ENCODE peak calls at places on chromosomes 5 and 9, in nine cellular contexts. M is ovary, J is right lobe of liver, Z is HCT116, U is sigmoid colon, V is uterus, P is HepG2, O is tibial nerve, W is heart left ventricle. I is an unnamed sample.

GRCh38 chr5:17069995-17070405 is 133.9 kb upstream of the MYO10 start:
- DNase-seq in V (no peak), Z (peak; percentile 10), U (no peak), J (no peak), M (peak; percentile 46), W (no peak), P (no peak), O (no peak), I (no peak)

GRCh38 chr5:148834689-148835088 is 8.3 kb downstream of the ADRB2 start:
- DNase-seq in O (no peak), U (no peak), Z (no peak), M (no peak), J (no peak), W (no peak), P (no peak), V (no peak), I (no peak)

GRCh38 chr5:98786178-98786853 is 12.9 kb downstream of the RGMB start:
- DNase-seq in V (no peak), O (no peak), P (no peak), U (no peak), J (no peak), M (no peak), W (no peak), Z (no peak), I (no peak)

GRCh38 chr5:113693621-113694130 is 180.2 kb downstream of the YTHDC2 start:
- DNase-seq in V (no peak), J (no peak), Z (no peak), O (no peak), M (no peak), U (no peak), W (no peak), P (no peak), I (no peak)

GRCh38 chr9:37035472-37036236 is 1.6 kb upstream of the PAX5 start:
- DNase-seq in W (no peak), Z (no peak), O (no peak), P (no peak), M (no peak), V (no peak), U (no peak), J (no peak), I (no peak)

GRCh38 chr9:89079421-89079820 is 88.2 kb downstream of the S1PR3 start:
- DNase-seq in M (no peak), W (no peak), Z (no peak), U (peak; percentile 45), V (no peak), O (no peak), J (no peak), P (no peak), I (no peak)

GRCh38 chr9:135338546-135338945 is 141.0 kb upstream of the PPP1R26 start:
- DNase-seq in M (no peak), Z (no peak), V (peak; percentile 6), O (no peak), J (no peak), W (no peak), P (no peak), U (peak; percentile 50), I (no peak)

GRCh38 chr5:75885849-75886596 is 168.8 kb upstream of the POC5 start:
- DNase-seq in U (no peak), O (no peak), P (no peak), J (no peak), V (no peak), Z (no peak), W (no peak), M (no peak), I (peak; percentile 77)

GRCh38 chr5:126982926-126983873 is 47.2 kb downstream of the MARCHF3 start:
- DNase-seq in J (no peak), V (no peak), M (no peak), P (no peak), O (no peak), W (no peak), U (no peak), Z (no peak), I (no peak)

GRCh38 chr9:76687861-76688374 is 76.3 kb upstream of the PCA3 start:
- DNase-seq in J (no peak), V (no peak), O (no peak), U (no peak), P (no peak), Z (peak; percentile 8), M (no peak), W (no peak), I (peak; percentile 89)

GRCh38 chr9:109351032-109351431 is 30.2 kb upstream of the EPB41L4B start:
- DNase-seq in J (no peak), U (no peak), O (no peak), V (no peak), M (no peak), W (no peak), Z (no peak), P (no peak), I (no peak)

GRCh38 chr5:181161534-181162175 is 14.3 kb downstream of the OR2V2 start:
- DNase-seq in O (no peak), P (no peak), Z (no peak), V (no peak), W (no peak), U (no peak), J (no peak), M (peak; percentile 34), I (no peak)

DNA sequence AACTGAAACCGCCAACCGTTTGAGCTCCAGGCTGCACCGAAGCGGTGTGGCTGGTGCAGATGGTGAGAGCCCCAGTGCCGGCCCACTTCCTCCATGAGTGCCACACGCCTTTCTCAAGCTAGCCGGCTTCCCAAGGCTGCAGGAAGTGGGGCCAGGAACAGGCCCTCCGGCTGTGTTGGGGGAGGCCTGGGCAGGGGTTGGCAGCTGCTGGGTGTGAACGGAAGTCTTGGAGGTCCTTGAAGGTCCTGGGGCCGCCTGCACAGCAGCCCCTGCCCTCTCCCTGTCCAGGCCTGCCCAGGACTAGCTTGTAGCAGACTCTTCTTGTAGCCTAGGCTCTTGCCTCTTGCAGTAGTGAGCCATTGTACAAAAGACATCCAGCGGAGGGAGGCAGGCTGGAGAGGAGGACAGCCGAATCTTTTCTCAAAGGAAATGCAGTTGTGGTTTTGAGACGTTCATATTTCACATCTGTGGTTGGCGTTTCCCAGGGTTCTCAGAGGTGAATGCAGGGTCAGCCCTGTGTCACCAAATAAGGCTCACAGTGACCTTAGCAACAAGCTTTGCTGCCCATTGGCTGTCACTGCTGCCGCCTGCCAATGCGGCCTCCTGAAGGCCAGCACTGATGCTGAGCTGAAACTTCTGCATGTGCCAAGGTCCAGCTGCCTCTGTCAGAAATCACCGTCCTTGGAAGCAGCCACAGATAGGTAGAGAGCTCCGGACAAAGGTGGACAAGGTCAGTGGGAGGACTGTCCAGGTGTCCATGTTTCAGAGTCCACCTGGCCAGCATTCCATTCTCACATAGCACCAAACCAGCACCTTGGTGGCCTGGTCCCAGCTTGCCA is 23.9 kb downstream of the IRF1 start:
- DNase-seq in W (peak; percentile 85), O (no peak), J (peak; percentile 66), U (peak; percentile 66), V (no peak), Z (no peak), M (no peak), P (peak; percentile 61), I (no peak)
- TF ChIP-seq POLR2A in W (no peak), O (no peak), J (no peak), U (no peak), V (no peak), Z (no peak), M (no peak), P (no peak), I (no peak)

GRCh38 chr5:3380689-3381088 is 214.9 kb upstream of the IRX1 start:
- DNase-seq in J (no peak), V (no peak), Z (no peak), O (no peak), W (no peak), P (no peak), M (no peak), U (no peak), I (peak; percentile 81)
- H3K9me3 ChIP-seq in J (no peaks in the 10 kb centered on the region), V (no peaks in the 10 kb centered on the region), Z (peaks cover 24% of the 10 kb centered on the region), O (no peaks in the 10 kb centered on the region), W (no peaks in the 10 kb centered on the region), P (no peaks in the 10 kb centered on the region), M (no peaks in the 10 kb centered on the region), U (no peaks in the 10 kb centered on the region), I (no peaks in the 10 kb centered on the region)

DNA sequence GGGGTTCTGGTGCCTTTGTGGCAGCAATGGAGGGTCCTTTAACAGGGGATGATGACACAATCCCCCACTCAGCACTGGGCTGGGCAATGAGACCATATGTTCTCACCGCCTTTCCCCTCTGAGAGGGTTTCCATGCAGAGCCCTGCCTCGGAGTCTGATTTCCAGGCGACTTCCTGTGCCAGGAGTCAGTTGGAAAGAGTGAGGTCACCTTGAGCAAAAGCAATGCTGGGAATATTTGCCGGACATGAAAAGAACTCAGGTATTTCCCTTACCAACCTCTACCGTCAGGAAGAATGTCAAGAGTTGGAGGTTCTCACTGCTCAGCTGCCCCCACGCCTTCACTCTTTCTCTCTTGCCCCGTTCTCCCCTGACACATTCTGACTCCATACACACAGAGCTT is 284.2 kb upstream of the IRX1 start:
- DNase-seq in M (no peak), O (no peak), W (no peak), Z (no peak), J (no peak), P (no peak), U (no peak), V (no peak), I (no peak)
- H3K27me3 ChIP-seq in M (no peaks in the 10 kb centered on the region), O (no peaks in the 10 kb centered on the region), W (no peaks in the 10 kb centered on the region), Z (no peaks in the 10 kb centered on the region), J (no peaks in the 10 kb centered on the region), P (no peaks in the 10 kb centered on the region), U (no peaks in the 10 kb centered on the region), V (no peaks in the 10 kb centered on the region), I (no peaks in the 10 kb centered on the region)

GRCh38 chr9:12819436-12820185 is 44.8 kb downstream of the LURAP1L start:
- DNase-seq in U (no peak), M (no peak), P (peak; percentile 53), Z (peak; percentile 28), V (no peak), J (no peak), O (no peak), W (no peak), I (no peak)

GRCh38 chr9:12816656-12817101 is 41.9 kb downstream of the LURAP1L start:
- DNase-seq in U (no peak), P (peak; percentile 75), O (no peak), M (no peak), V (no peak), J (no peak), W (no peak), Z (no peak), I (no peak)

GRCh38 chr9:12815895-12816294 is 41.1 kb downstream of the LURAP1L start:
- DNase-seq in P (no peak), W (no peak), M (no peak), V (no peak), Z (no peak), U (no peak), O (no peak), J (no peak), I (no peak)

GRCh38 chr9:12817702-12818101 is 42.9 kb downstream of the LURAP1L start:
- DNase-seq in U (peak; percentile 71), W (no peak), V (no peak), O (peak; percentile 12), Z (peak; percentile 57), P (peak; percentile 76), J (peak; percentile 83), M (no peak), I (no peak)

DNA sequence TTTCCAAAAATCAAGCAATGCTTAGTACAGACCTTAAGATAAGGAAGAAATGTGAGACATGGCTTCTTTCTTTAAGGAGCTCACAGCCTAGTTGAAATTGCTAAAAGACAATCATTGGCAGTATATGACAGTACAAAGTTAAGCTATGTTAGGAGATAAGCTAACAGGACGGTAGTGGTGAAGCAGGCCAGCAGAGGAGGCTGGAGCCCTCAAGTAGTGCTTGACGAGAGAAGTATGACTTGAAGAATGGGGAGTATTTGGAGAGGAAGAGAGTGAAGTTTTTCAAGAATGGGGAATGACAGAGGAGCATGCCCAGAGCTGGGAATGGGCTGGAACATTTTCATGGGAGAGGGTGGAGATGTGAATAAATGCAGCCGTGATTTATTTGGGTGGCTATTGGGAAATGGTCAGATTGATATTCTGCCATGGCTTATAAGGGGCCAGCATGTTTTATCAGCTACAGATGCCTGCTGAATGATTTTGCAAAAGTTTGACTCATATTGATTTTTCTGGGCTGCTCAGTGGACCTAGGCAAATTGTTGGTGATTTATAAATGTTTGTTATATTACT is 43.7 kb downstream of the LURAP1L start:
- DNase-seq in P (no peak), Z (no peak), O (no peak), M (no peak), U (no peak), J (peak; percentile 22), V (no peak), W (no peak), I (no peak)
- TF ChIP-seq POLR2A in P (no peak), Z (no peak), O (no peak), M (no peak), U (no peak), J (peak; percentile 52), V (no peak), W (no peak), I (no peak)

I was measured in esophagus muscularis mucosa.